ENCODE peak calls at places on chromosomes 13 and 19, in five cellular contexts. S, I, F, W and P are unnamed samples.

GRCh38 chr19:2055871-2056809 is 5.1 kb upstream of the MKNK2 start:
- DNase-seq in S (peak; percentile 82), I (peak; percentile 82), F (no peak), W (peak; percentile 88), P (peak; percentile 75)

GRCh38 chr13:95641961-95642621 is 2.4 kb downstream of the DZIP1 start:
- DNase-seq in S (no peak), I (peak; percentile 50), F (peak; percentile 76), W (peak; percentile 86), P (peak; percentile 86)

GRCh38 chr13:82833928-82834327 is 1048.3 kb downstream of the SLITRK1 start:
- DNase-seq in S (no peak), I (no peak), F (no peak), W (no peak), P (no peak)

GRCh38 chr19:19459099-19459498 is 53.6 kb downstream of the GATAD2A start:
- DNase-seq in S (no peak), I (no peak), F (no peak), W (no peak), P (no peak)

GRCh38 chr13:111005364-111005763 is 90.5 kb upstream of the ANKRD10 start:
- DNase-seq in S (no peak), I (no peak), F (no peak), W (no peak), P (no peak)

GRCh38 chr19:47675271-47675670 is 38.0 kb upstream of the EHD2 start:
- DNase-seq in S (no peak), I (no peak), F (no peak), W (no peak), P (peak; percentile 59)

GRCh38 chr13:81602236-81602635 is 1261.3 kb upstream of the SPRY2 start:
- DNase-seq in S (no peak), I (no peak), F (no peak), W (no peak), P (no peak)

GRCh38 chr19:51043497-51043896 is 8.7 kb upstream of the KLK12 start:
- DNase-seq in S (no peak), I (no peak), F (no peak), W (no peak), P (no peak)

GRCh38 chr13:44437356-44438233 is 64.0 kb downstream of the SERP2 start:
- DNase-seq in S (no peak), I (no peak), F (no peak), W (no peak), P (no peak)

GRCh38 chr19:32201211-32201610 is 144.2 kb upstream of the ZNF507 start:
- DNase-seq in S (no peak), I (no peak), F (no peak), W (no peak), P (no peak)

GRCh38 chr19:58150328-58150921 is at the start of gene ZNF329:
- DNase-seq in S (peak; percentile 54), I (peak; percentile 91), F (peak; percentile 91), W (peak; percentile 95), P (peak; percentile 95)

GRCh38 chr13:19634129-19634740 is 776 bp downstream of the MPHOSPH8 start:
- DNase-seq in S (no peak), I (peak; percentile 64), F (no peak), W (no peak), P (no peak)

GRCh38 chr13:95349267-95349666 is 48.0 kb upstream of the ABCC4 start:
- DNase-seq in S (no peak), I (no peak), F (no peak), W (no peak), P (no peak)

GRCh38 chr19:8486661-8487136 is 15.7 kb downstream of the PRAM1 start:
- DNase-seq in S (no peak), I (no peak), F (no peak), W (no peak), P (peak; percentile 44)

GRCh38 chr19:17454579-17454978 is 6.1 kb upstream of the TMEM221 start:
- DNase-seq in S (no peak), I (no peak), F (no peak), W (no peak), P (no peak)

DNA sequence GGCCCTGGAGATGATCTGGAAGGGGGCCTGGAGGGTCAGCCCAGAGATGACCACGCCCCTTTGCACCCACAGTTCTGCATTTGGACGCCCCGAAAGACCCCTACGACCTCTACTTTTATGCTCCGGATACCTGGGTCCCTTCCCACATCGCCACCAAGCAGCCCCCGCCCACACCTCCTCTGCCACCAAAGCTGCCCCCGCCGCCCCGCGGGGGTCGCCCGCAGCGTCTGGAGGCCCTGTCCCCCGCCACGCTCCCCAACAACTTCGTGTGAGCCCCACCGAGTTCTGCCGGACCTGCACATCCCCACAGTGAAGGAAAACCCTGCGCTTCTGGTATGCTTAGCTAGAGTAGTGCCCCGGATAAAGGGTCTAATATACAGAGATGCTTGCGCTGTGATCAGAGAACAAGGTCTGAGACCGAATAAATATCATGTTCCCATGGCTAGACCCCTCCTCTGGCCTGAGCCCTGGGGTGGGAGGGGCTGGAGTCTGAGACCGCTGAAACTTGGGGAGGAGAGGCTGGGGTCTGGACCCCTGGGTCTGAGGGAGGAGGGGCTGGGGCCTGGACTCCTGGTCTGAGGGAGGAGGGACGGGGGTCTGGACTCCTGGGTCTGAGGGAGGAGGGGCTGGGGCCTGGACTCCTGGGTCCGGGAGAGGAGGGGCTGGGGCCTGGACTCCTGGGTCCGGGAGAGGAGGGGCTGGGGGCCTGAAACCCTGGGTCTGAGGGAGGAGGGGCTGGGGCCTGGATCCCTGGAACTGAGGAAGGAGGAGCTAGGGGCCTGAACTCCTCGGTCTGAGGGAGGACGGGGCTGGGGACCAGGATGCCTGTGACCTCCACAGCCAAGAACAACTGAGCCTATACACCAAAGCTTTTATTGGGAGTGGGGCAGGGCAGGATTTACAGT is 3.6 kb downstream of the GFY start:
- DNase-seq in S (no peak), I (no peak), F (no peak), W (no peak), P (no peak)
- TF ChIP-seq CTCF in S (no peak), I (no peak), F (no peak), W (no peak), P (no peak)

GRCh38 chr13:97574926-97575325 is 141.0 kb downstream of the RAP2A start:
- DNase-seq in S (no peak), I (peak; percentile 55), F (peak; percentile 36), W (no peak), P (no peak)
- TF ChIP-seq CTCF in S (peak; percentile 44), I (no peak), F (peak; percentile 60), W (peak; percentile 39), P (peak; percentile 66)

GRCh38 chr13:74683411-74683810 is 549.2 kb upstream of the KLF12 start:
- DNase-seq in S (no peak), I (no peak), F (no peak), W (no peak), P (no peak)
- TF ChIP-seq CTCF in S (no peak), I (no peak), F (no peak), W (no peak), P (no peak)

GRCh38 chr13:30985637-30986205 is 53.3 kb downstream of the TEX26 start:
- DNase-seq in S (no peak), I (no peak), F (no peak), W (no peak), P (no peak)
- TF ChIP-seq CTCF in S (no peak), I (no peak), F (no peak), W (no peak), P (no peak)

GRCh38 chr19:5838437-5839311 is 828 bp downstream of the FUT6 start:
- DNase-seq in S (no peak), I (no peak), F (no peak), W (no peak), P (no peak)

GRCh38 chr19:5843295-5843927 is 3.9 kb upstream of the FUT6 start:
- DNase-seq in S (no peak), I (no peak), F (no peak), W (no peak), P (no peak)

GRCh38 chr19:5844456-5845433 is 5.2 kb upstream of the FUT6 start:
- DNase-seq in S (no peak), I (no peak), F (no peak), W (no peak), P (no peak)

GRCh38 chr19:5837768-5838364 is 1.6 kb downstream of the FUT6 start:
- DNase-seq in S (no peak), I (no peak), F (no peak), W (no peak), P (no peak)

DNA sequence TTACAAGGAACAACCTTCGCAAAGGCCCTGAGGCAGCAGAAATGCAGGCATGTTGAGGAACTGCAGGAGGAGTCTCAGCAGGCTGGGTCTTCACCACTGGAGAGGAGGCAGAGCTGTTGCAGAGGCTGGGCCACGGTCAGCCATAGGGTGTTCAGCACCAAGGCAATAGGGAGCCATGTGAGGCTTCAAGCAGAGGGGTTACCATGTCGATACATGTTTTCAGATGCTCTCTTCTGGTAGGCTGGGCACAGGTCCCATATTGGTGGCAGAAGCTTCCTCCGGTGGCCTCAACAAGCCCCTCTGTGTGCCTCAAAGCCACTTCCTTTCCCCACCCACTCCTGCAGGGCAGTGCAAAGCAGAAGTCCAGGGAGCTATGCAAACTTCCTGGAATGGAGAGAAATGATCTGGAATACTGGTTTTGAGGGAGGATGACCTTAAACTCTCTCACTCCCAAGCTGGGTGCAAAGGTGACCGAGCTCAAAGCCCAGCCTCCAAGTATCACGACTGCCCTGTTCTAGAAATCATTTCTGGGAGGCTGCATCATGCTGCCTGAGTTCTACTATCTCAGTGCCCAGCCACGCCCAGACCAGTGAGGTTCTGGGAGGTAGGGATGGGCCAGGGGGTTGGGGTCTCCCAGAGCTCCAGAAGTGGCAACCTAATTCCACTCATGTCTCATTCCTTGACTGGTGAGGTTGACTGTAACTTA is at the start of gene FUT6:
- DNase-seq in S (no peak), I (peak; percentile 77), F (no peak), W (no peak), P (no peak)
- TF ChIP-seq CTCF in S (no peak), I (no peak), F (no peak), W (no peak), P (no peak)

DNA sequence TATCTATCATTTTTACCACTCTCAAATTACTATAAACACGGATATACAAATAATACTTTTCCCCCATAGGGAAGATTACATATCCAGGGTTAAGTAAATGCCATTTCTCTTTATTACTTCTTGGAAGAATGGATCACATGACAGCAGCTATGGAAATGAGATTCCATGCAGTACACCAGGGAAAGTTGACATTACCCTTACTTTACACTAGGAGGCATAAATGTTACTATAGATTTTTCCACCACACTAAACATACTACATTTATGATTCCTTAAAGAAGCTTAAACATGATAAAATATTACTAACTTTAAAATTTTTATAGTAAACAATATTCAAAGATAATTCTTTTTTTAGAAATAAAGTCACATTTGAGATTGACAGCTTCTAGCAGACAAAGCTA is 611.4 kb downstream of the PCDH9 start:
- DNase-seq in S (no peak), I (no peak), F (no peak), W (no peak), P (no peak)
- TF ChIP-seq CTCF in S (peak; percentile 50), I (no peak), F (peak; percentile 49), W (peak; percentile 14), P (peak; percentile 85)

GRCh38 chr19:42693760-42694350 is 46.4 kb downstream of the PSG3 start:
- DNase-seq in S (peak; percentile 14), I (no peak), F (peak; percentile 38), W (no peak), P (no peak)
- TF ChIP-seq CTCF in S (peak; percentile 74), I (no peak), F (peak; percentile 61), W (no peak), P (peak; percentile 29)